ENCODE peak calls at places on chromosomes 5 and 9, in five cellular contexts. H is tibial nerve, G is neural crest cell, L is WERI-Rb-1, Y is mammary epithelial cell. I is an unnamed sample.

GRCh38 chr5:95862636-95863382 is 40.3 kb upstream of the GLRX start:
- DNase-seq in G (no peak), H (no peak), L (no peak), Y (no peak), I (no peak)

GRCh38 chr5:175734016-175734415 is 76.1 kb downstream of the HRH2 start:
- DNase-seq in Y (no peak), H (no peak), L (no peak), G (no peak), I (no peak)

GRCh38 chr5:129820-130219 is 37.9 kb downstream of the PLEKHG4B start:
- DNase-seq in L (no peak), H (no peak), G (no peak), Y (peak), I (no peak)

GRCh38 chr5:32785639-32786216 is 74.6 kb downstream of the NPR3 start:
- DNase-seq in G (peak), Y (peak), L (no peak), H (no peak), I (no peak)

GRCh38 chr5:52786937-52787599 is 648 bp upstream of the ITGA1 start:
- DNase-seq in H (no peak), Y (peak), G (no peak), L (peak), I (no peak)

GRCh38 chr5:95818181-95819147 is 4.1 kb downstream of the GLRX start:
- DNase-seq in G (no peak), Y (no peak), H (no peak), L (no peak), I (no peak)

GRCh38 chr5:126780165-126780827 is 3.4 kb downstream of the LMNB1 start:
- DNase-seq in L (peak), G (peak), Y (peak), H (no peak), I (no peak)

GRCh38 chr5:93594591-93595419 is 11.8 kb downstream of the NR2F1 start:
- DNase-seq in H (no peak), G (peak), L (no peak), Y (no peak), I (no peak)

GRCh38 chr9:9091387-9091786 is 1291.8 kb upstream of the DMAC1 start:
- DNase-seq in L (no peak), G (no peak), Y (no peak), H (no peak), I (no peak)

GRCh38 chr5:82694886-82695285 is 382.3 kb downstream of the TMEM167A start:
- DNase-seq in G (no peak), L (no peak), Y (no peak), H (no peak), I (no peak)

GRCh38 chr5:74889523-74890105 is 23.4 kb upstream of the FAM169A start:
- DNase-seq in G (no peak), Y (no peak), L (no peak), H (no peak), I (no peak)

GRCh38 chr9:114553202-114553601 is 34.4 kb upstream of the ATP6V1G1 start:
- DNase-seq in H (no peak), L (no peak), G (no peak), Y (no peak), I (no peak)

GRCh38 chr5:103923616-103924168 is 361.1 kb upstream of the NUDT12 start:
- DNase-seq in H (no peak), G (no peak), Y (no peak), L (no peak), I (no peak)

GRCh38 chr5:35158627-35159369 is 71.5 kb downstream of the PRLR start:
- DNase-seq in L (no peak), G (no peak), Y (no peak), H (no peak), I (no peak)

DNA sequence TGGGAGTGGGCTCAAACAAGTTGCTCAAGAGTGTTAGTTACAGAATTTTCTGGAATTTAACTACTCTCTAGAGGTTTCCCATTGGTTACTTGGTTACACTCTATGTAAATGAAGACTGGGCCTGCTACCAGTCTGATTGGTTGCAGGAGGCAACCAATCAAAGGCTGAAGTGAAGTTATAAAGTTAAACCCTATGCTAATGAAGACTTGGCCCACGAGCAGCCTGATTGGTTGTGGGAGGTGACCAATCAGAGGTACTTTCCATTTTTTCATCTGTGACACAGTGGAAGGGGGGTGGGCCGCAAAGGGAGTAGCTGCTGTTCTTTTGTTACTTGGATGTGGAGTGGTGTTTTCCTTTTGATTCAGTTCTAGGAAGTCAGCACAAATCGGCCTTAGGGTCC is 69.4 kb downstream of the CACNA1B start:
- DNase-seq in H (no peak), L (no peak), G (no peak), Y (no peak), I (no peak)
- TF ChIP-seq CTCF in H (no peak), L (no peak), G (no peak), Y (no peak), I (no peak)

GRCh38 chr9:134742822-134743221 is 101.2 kb downstream of the COL5A1 start:
- DNase-seq in Y (no peak), L (no peak), H (no peak), G (no peak), I (no peak)
- TF ChIP-seq CTCF in Y (no peak), L (no peak), H (no peak), G (no peak), I (peak)

GRCh38 chr9:133788819-133789733 is 50.9 kb upstream of the SARDH start:
- DNase-seq in Y (no peak), G (no peak), H (no peak), L (no peak), I (peak)
- TF ChIP-seq CTCF in Y (no peak), G (no peak), H (peak), L (no peak), I (no peak)

DNA sequence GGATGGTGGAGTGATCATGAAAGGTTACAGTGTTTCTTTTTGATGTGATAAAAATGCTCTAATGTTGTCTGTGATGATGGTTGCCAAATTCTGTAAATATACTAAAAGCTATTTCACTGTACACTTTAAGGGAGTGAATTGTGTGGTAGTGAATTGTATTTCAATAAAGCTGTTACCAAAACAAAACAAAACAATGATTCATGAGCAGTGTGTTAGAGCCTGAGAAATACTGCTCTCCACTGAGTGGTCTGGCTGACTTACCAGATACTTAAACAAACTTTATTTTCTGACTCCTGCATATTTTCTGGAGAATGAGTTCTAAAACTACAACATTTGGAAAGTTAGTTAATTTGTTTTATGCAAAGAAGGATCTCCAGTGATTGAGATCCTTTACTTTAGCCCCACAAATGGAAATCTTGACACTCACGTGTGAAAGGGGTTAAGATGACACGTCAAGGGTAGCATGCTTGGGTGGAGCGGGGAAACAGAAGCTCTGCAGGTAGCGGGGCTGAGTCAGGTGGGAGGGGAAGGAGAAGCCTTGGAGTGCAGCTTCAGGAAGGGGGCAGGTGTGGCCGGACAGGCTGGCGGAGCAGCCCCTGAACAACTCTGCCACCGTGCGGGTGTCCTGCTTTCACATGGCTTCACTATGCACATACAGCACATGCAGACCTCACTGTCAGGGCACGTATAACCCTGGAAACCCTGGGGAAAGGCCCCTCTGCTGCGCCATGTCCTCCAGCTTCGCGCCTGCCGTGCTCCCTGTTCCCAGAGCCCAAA is 256.7 kb downstream of the IRX1 start:
- DNase-seq in G (no peak), H (no peak), L (no peak), Y (peak), I (no peak)
- TF ChIP-seq CTCF in G (no peak), H (no peak), L (no peak), Y (no peak), I (no peak)

DNA sequence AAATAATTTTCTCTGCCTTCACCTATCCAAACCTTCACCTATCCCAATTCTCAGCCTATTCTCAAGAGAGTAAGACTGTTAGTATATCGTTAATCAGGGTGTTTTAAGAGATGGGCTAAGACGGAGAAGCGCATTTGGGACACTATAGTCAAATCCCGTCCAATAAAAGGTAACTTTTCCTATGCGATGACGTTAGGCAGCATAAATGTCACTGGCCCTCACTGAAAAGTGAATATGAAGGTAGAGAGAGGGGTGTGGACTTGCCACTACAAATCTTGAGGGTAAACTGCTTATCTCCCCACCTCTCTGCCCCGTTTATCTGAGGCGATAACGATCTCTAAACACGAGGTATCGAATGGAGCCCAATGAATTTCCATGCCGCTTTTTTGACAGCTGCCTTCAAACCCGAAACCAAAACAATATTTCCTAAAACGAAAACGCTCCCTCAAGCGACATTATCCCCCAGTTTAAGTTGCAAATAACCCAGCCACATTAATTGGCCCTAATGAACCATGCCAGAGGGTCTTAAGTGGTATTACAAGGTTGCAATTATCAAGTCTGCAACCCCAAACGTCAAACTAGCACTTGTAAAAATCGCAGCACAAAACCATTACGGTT is 1.5 kb downstream of the NR3C1 start:
- DNase-seq in Y (peak), L (no peak), H (no peak), G (no peak), I (no peak)
- TF ChIP-seq CTCF in Y (no peak), L (no peak), H (no peak), G (no peak), I (no peak)

DNA sequence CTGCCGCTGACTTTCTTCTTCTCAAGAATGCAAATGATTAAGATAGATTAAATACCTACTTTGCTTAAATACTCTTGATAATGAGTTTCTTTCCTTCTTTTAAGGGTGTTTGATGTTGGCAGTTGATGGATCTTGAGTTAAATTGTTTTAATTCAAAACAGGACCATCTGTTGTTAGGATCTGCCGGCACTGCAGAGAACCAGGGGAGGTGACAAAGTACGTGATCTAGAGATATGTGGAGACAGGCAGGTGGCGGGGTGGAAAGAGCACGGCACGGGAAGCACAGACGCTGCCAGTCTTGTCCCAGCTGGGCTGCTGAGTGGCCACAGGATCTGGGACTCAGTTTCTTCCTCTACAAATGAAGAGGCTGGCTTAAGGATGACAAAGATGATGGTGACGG is 37.8 kb downstream of the MED27 start:
- DNase-seq in Y (no peak), L (peak), H (no peak), G (no peak), I (no peak)
- TF ChIP-seq CTCF in Y (no peak), L (no peak), H (no peak), G (no peak), I (no peak)

DNA sequence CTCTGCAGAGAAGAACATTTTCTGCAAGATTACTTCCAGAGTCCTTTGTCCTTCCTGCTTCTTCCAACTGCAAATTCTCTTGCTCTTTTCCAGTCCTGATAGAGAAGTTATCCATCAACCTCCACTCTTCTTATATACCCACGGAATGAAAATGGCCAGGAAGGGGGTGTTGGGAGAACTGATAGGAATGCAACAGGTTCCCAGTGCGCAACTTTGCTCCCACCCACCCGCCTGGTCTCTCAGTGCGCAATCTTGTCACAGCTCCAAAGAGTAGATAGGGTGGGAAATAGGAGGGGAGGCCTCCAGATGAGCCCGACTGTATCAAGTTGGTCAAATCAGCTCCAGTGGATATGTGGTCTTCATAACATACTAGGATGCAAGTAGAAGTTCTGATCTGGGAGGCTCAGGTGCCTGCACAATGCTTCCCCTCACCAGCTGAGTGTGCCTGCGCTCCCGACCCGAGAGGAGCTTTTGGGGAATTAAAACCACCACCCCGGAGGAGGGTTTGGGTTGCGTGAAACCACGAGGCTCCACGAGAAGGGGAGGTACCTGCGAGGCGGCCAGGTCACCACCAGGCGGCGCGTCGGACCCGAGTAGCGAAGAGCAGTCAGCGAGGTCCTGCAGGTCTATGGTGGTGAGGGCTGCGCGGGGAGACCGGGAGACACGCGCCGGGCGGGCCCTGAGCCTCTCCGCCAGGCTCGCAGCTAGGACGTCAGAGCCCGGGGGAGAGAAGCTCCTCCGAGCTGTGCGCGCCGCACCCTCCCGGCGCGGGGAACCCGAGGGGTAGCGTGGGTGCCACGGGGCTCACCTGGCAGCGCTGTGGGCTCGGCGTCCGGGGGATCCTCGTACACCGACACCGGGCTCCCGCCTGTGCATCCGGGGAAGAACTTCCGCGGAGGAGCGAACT is 835 bp downstream of the MCIDAS start:
- DNase-seq in G (peak), H (no peak), L (peak), Y (peak), I (no peak)
- TF ChIP-seq CTCF in G (peak), H (peak), L (peak), Y (peak), I (peak)

DNA sequence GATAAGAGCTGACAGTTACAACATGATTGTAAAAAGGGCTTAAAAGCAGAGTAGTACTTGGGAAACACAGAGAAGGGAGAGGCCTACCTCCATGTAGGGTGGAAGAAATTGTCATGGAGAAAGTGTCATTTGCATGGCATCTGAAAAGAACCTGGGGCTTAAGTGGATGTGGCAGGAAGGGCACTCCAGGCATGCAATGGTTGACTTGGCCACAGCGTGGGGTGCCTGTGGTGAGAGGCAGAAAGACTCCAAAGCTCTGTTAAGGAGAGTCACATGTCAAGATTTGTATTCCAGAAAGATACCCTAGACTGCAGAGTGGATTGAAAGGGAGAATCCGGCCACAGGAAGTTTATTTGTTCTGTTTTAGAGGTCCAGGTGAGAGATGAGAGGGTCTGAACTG is 2.4 kb downstream of the POLR3G start:
- DNase-seq in Y (peak), H (no peak), G (no peak), L (no peak), I (no peak)
- TF ChIP-seq CTCF in Y (no peak), H (no peak), G (no peak), L (no peak), I (no peak)

DNA sequence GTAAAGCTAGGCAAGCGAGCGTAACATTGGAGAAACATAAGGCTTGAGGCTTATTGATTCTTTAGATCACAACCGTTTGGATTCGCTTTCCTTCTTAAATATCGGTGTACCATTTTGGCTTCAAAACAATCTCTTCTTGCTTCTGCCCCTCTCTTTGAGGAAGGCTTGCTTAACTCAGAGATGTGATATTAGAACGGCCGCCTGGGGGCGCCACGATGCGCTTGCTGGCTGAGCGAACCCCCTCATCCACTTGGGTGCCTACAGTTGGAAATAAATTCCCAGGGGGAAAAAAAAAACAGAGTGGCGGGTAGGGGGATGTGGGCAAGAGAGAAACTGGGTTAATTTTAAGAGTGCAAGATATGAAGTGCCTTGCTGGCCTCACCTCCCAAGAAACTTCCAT is 116.0 kb downstream of the DPYSL3 start:
- DNase-seq in L (peak), G (no peak), H (no peak), Y (no peak), I (no peak)
- TF ChIP-seq CTCF in L (peak), G (peak), H (no peak), Y (peak), I (peak)